ENCODE peak calls at places on chromosomes 11 and 22, in six cellular contexts. E is body of pancreas; U is activated T-cell treated with anti-CD3 and anti-CD28 coated beads for 1 hour; C is NAMALWA; A is activated naive CD4-positive, alpha-beta T cell; V is brain microvascular endothelial cell. Q is an unnamed sample.

GRCh38 chr11:9990221-9990973 is 303.6 kb downstream of the SBF2 start:
- DNase-seq in V (peak), U (no peak), E (no peak), A (no peak), C (no peak), Q (no peak)

GRCh38 chr11:39772525-39773137 is 1686.8 kb downstream of the LRRC4C start:
- DNase-seq in C (no peak), V (no peak), U (no peak), E (no peak), A (no peak), Q (no peak)

GRCh38 chr11:44607987-44608386 is 42.5 kb downstream of the CD82 start:
- DNase-seq in U (no peak), E (no peak), V (peak), C (no peak), A (no peak), Q (no peak)

GRCh38 chr11:48900131-48900800 is 83.4 kb downstream of the TRIM51G start:
- DNase-seq in A (no peak), E (no peak), C (no peak), V (no peak), U (no peak), Q (no peak)

GRCh38 chr22:22773979-22774738 is 113.5 kb upstream of the IGLL5 start:
- DNase-seq in V (no peak), C (peak), E (no peak), A (no peak), U (no peak), Q (no peak)

GRCh38 chr22:46105494-46106278 is 44.6 kb upstream of the PPARA start:
- DNase-seq in A (no peak), C (no peak), V (peak), U (no peak), E (peak), Q (no peak)

GRCh38 chr11:12768731-12769673 is 94.8 kb downstream of the TEAD1 start:
- DNase-seq in C (no peak), A (no peak), V (no peak), U (no peak), E (no peak), Q (no peak)

GRCh38 chr11:102986815-102987214 is 31.3 kb upstream of the MMP13 start:
- DNase-seq in U (no peak), C (no peak), E (no peak), A (no peak), V (no peak), Q (no peak)

GRCh38 chr22:41826430-41827383 is 6.2 kb upstream of the SREBF2 start:
- DNase-seq in V (no peak), U (no peak), A (no peak), C (no peak), E (peak), Q (no peak)

GRCh38 chr11:58391879-58392278 is 14.8 kb downstream of the OR5B3 start:
- DNase-seq in C (no peak), V (no peak), A (no peak), E (no peak), U (no peak), Q (no peak)

Q was measured in CMK.